ENCODE peak calls at places on chromosomes 5 and 9, in four cellular contexts. One of them, this sample, is unnamed.

GRCh38 chr5:2998106-2998505 is 246.6 kb upstream of the IRX2 start:
- DNase-seq in sigmoid colon: no peak
- DNase-seq in HepG2: no peak
- DNase-seq in HCT116: no peak
- DNase-seq in this sample: no peak

GRCh38 chr5:86968311-86968753 is 299.4 kb upstream of the RASA1 start:
- DNase-seq in HepG2: peak; percentile 20
- DNase-seq in HCT116: peak; percentile 54
- DNase-seq in sigmoid colon: no peak
- DNase-seq in this sample: no peak

GRCh38 chr5:143033535-143034260 is 263.5 kb downstream of the ARHGAP26 start:
- DNase-seq in HCT116: peak; percentile 80
- DNase-seq in HepG2: no peak
- DNase-seq in sigmoid colon: no peak
- DNase-seq in this sample: no peak

GRCh38 chr9:131543141-131543540 is 2.2 kb upstream of the PRRT1B start:
- DNase-seq in HCT116: no peak
- DNase-seq in sigmoid colon: no peak
- DNase-seq in HepG2: no peak
- DNase-seq in this sample: no peak

GRCh38 chr5:102296229-102296817 is at the start of gene SLCO4C1:
- DNase-seq in HCT116: no peak
- DNase-seq in sigmoid colon: peak; percentile 72
- DNase-seq in HepG2: peak; percentile 70
- DNase-seq in this sample: peak; percentile 89

GRCh38 chr5:69527128-69527745 is 32.8 kb upstream of the GTF2H2C start:
- DNase-seq in HepG2: no peak
- DNase-seq in HCT116: no peak
- DNase-seq in sigmoid colon: no peak
- DNase-seq in this sample: no peak

GRCh38 chr9:2427016-2427891 is 194.3 kb upstream of the VLDLR start:
- DNase-seq in sigmoid colon: no peak
- DNase-seq in HCT116: no peak
- DNase-seq in HepG2: no peak
- DNase-seq in this sample: no peak

GRCh38 chr9:9791621-9792020 is 821.2 kb downstream of the PTPRD start:
- DNase-seq in HCT116: no peak
- DNase-seq in HepG2: no peak
- DNase-seq in sigmoid colon: no peak
- DNase-seq in this sample: no peak

GRCh38 chr9:128055222-128056040 is 11.7 kb downstream of the NAIF1 start:
- DNase-seq in HepG2: no peak
- DNase-seq in sigmoid colon: peak; percentile 89
- DNase-seq in HCT116: no peak
- DNase-seq in this sample: peak; percentile 51

GRCh38 chr9:37522971-37523370 is 37.2 kb downstream of the POLR1E start:
- DNase-seq in sigmoid colon: no peak
- DNase-seq in HCT116: no peak
- DNase-seq in HepG2: no peak
- DNase-seq in this sample: no peak

GRCh38 chr5:55062039-55062779 is 38.2 kb downstream of the GZMK start:
- DNase-seq in HCT116: no peak
- DNase-seq in sigmoid colon: no peak
- DNase-seq in HepG2: no peak
- DNase-seq in this sample: peak; percentile 30

GRCh38 chr9:96644137-96644536 is 11.0 kb downstream of the PRXL2C start:
- DNase-seq in HepG2: peak; percentile 92
- DNase-seq in HCT116: no peak
- DNase-seq in sigmoid colon: no peak
- DNase-seq in this sample: no peak

GRCh38 chr9:129104051-129104450 is 6.5 kb downstream of the CRAT start:
- DNase-seq in HepG2: no peak
- DNase-seq in sigmoid colon: no peak
- DNase-seq in HCT116: no peak
- DNase-seq in this sample: no peak

GRCh38 chr5:23033864-23034263 is 180.7 kb upstream of the CDH12 start:
- DNase-seq in HCT116: no peak
- DNase-seq in sigmoid colon: no peak
- DNase-seq in HepG2: no peak
- DNase-seq in this sample: no peak

GRCh38 chr9:134724231-134724911 is 82.8 kb downstream of the COL5A1 start:
- DNase-seq in HCT116: no peak
- DNase-seq in HepG2: no peak
- DNase-seq in sigmoid colon: peak; percentile 77
- DNase-seq in this sample: no peak

GRCh38 chr5:174259691-174260420 is 214.3 kb downstream of the NSG2 start:
- DNase-seq in HCT116: no peak
- DNase-seq in sigmoid colon: no peak
- DNase-seq in HepG2: no peak
- DNase-seq in this sample: no peak

GRCh38 chr9:20508242-20508641 is 114.1 kb downstream of the MLLT3 start:
- DNase-seq in HCT116: no peak
- DNase-seq in HepG2: no peak
- DNase-seq in sigmoid colon: no peak
- DNase-seq in this sample: no peak

GRCh38 chr9:133234577-133235322 is 25.7 kb upstream of the OBP2B start:
- DNase-seq in HepG2: no peak
- DNase-seq in HCT116: no peak
- DNase-seq in sigmoid colon: peak; percentile 58
- DNase-seq in this sample: no peak

GRCh38 chr5:141001854-141002666 is 35.8 kb downstream of the PCDHAC2 start:
- DNase-seq in sigmoid colon: no peak
- DNase-seq in HepG2: no peak
- DNase-seq in HCT116: peak; percentile 31
- DNase-seq in this sample: peak; percentile 8

GRCh38 chr5:143054480-143054941 is 284.3 kb downstream of the ARHGAP26 start:
- DNase-seq in HepG2: no peak
- DNase-seq in sigmoid colon: no peak
- DNase-seq in HCT116: no peak
- DNase-seq in this sample: peak; percentile 29

GRCh38 chr5:151223447-151224264 is at the start of gene CCDC69:
- DNase-seq in HepG2: peak; percentile 52
- DNase-seq in HCT116: peak; percentile 53
- DNase-seq in sigmoid colon: peak; percentile 91
- DNase-seq in this sample: peak; percentile 81

GRCh38 chr9:61665330-61665751 is 475.5 kb downstream of the SPATA31A7 start:
- DNase-seq in HCT116: no peak
- DNase-seq in sigmoid colon: peak; percentile 39
- DNase-seq in HepG2: no peak
- DNase-seq in this sample: peak; percentile 3

GRCh38 chr5:179258922-179259730 is 86.1 kb downstream of the ADAMTS2 start:
- DNase-seq in HepG2: no peak
- DNase-seq in sigmoid colon: peak; percentile 76
- DNase-seq in HCT116: no peak
- DNase-seq in this sample: peak; percentile 3

GRCh38 chr5:34684281-34684979 is 28.3 kb downstream of the RAI14 start:
- DNase-seq in HepG2: peak; percentile 32
- DNase-seq in HCT116: peak; percentile 24
- DNase-seq in sigmoid colon: no peak
- DNase-seq in this sample: no peak

GRCh38 chr9:19409406-19410194 is 791 bp downstream of the ACER2 start:
- DNase-seq in sigmoid colon: peak; percentile 67
- DNase-seq in HepG2: peak; percentile 43
- DNase-seq in HCT116: peak; percentile 8
- DNase-seq in this sample: peak; percentile 27

GRCh38 chr5:137611926-137612435 is 112.9 kb upstream of the SPOCK1 start:
- DNase-seq in HepG2: no peak
- DNase-seq in HCT116: no peak
- DNase-seq in sigmoid colon: no peak
- DNase-seq in this sample: no peak

GRCh38 chr5:52007230-52007858 is 624.1 kb downstream of the ISL1 start:
- DNase-seq in HepG2: peak; percentile 33
- DNase-seq in HCT116: peak; percentile 16
- DNase-seq in sigmoid colon: no peak
- DNase-seq in this sample: no peak

GRCh38 chr5:113776168-113776567 is 262.7 kb downstream of the YTHDC2 start:
- DNase-seq in sigmoid colon: no peak
- DNase-seq in HCT116: no peak
- DNase-seq in HepG2: no peak
- DNase-seq in this sample: no peak

GRCh38 chr9:4058931-4059330 is 240.9 kb downstream of the GLIS3 start:
- DNase-seq in HepG2: no peak
- DNase-seq in HCT116: no peak
- DNase-seq in sigmoid colon: no peak
- DNase-seq in this sample: no peak

GRCh38 chr5:72241346-72242003 is 78.6 kb downstream of the MRPS27 start:
- DNase-seq in HCT116: no peak
- DNase-seq in HepG2: peak; percentile 91
- DNase-seq in sigmoid colon: no peak
- DNase-seq in this sample: no peak

GRCh38 chr5:6475626-6476312 is 27.1 kb downstream of the UBE2QL1 start:
- DNase-seq in HCT116: no peak
- DNase-seq in HepG2: no peak
- DNase-seq in sigmoid colon: no peak
- DNase-seq in this sample: no peak

GRCh38 chr9:98922721-98923435 is 20.8 kb upstream of the COL15A1 start:
- DNase-seq in HCT116: no peak
- DNase-seq in sigmoid colon: no peak
- DNase-seq in HepG2: no peak
- DNase-seq in this sample: no peak

GRCh38 chr9:18699749-18700148 is 225.8 kb downstream of the ADAMTSL1 start:
- DNase-seq in HCT116: no peak
- DNase-seq in HepG2: no peak
- DNase-seq in sigmoid colon: no peak
- DNase-seq in this sample: no peak

GRCh38 chr5:149317281-149318048 is 27.8 kb upstream of the GRPEL2 start:
- DNase-seq in sigmoid colon: no peak
- DNase-seq in HepG2: peak; percentile 52
- DNase-seq in HCT116: peak; percentile 23
- DNase-seq in this sample: peak; percentile 27

GRCh38 chr5:142886211-142886610 is 116.0 kb downstream of the ARHGAP26 start:
- DNase-seq in sigmoid colon: no peak
- DNase-seq in HepG2: no peak
- DNase-seq in HCT116: no peak
- DNase-seq in this sample: no peak

GRCh38 chr5:178363501-178364325 is 131.1 kb upstream of the PHYKPL start:
- DNase-seq in sigmoid colon: no peak
- DNase-seq in HCT116: no peak
- DNase-seq in HepG2: no peak
- DNase-seq in this sample: no peak

GRCh38 chr9:35140097-35140496 is 21.7 kb upstream of the UNC13B start:
- DNase-seq in HepG2: no peak
- DNase-seq in HCT116: no peak
- DNase-seq in sigmoid colon: no peak
- DNase-seq in this sample: no peak

GRCh38 chr9:35136866-35137265 is 21.2 kb upstream of the ATOSB start:
- DNase-seq in HCT116: no peak
- DNase-seq in HepG2: no peak
- DNase-seq in sigmoid colon: no peak
- DNase-seq in this sample: no peak

GRCh38 chr9:35142037-35142436 is 19.8 kb upstream of the UNC13B start:
- DNase-seq in sigmoid colon: no peak
- DNase-seq in HepG2: no peak
- DNase-seq in HCT116: no peak
- DNase-seq in this sample: no peak
- H3K9me3 ChIP-seq in sigmoid colon: peaks cover 19% of the 10 kb centered on the region
- H3K9me3 ChIP-seq in HepG2: peaks cover 41% of the 10 kb centered on the region
- H3K9me3 ChIP-seq in HCT116: peaks cover 20% of the 10 kb centered on the region
- H3K9me3 ChIP-seq in this sample: peaks cover 17% of the 10 kb centered on the region

DNA sequence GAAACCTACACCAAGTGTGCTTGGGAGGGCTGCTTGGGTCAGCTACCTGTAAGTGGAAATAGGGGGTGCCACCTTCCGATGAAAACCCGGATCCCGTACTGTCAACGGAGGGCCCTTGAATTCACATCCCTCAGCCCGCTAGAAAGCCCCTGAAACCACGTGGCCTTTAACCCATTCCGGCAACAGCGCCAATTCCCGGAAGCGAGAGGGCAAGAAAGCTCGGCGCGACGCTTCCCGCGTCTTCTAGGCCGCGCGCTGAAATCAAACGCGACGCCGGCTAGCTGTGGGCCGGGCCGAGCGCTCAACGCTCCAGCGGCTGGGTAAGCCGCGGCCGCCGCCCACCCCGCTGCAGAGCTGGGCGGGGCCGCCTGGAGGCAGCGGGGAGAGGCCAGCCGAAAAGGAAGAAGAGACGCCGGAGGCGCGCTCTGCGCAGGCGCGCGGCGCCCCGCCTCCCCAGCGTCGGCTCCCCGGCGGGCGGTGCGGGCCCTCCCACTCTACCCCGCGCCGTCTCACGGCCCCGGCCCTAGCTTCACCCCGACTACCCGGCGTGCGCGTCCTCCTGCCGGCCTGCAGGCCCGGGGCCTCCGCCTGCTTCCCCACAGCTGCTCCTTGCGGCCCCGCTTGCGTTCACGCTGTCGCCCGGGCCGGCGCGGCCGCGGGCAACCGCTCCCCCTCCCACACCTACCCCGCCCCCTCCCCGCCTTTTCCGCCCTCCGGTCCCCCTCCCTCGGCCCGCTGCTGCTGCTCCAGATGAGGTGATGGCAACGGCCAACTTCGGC is at the start of gene KIF2A:
- DNase-seq in HepG2: peak; percentile 76
- DNase-seq in HCT116: peak; percentile 85
- DNase-seq in sigmoid colon: peak; percentile 94
- DNase-seq in this sample: peak; percentile 93
- TF ChIP-seq POLR2AphosphoS5 in HepG2: peak; percentile 37
- TF ChIP-seq POLR2AphosphoS5 in HCT116: peak; percentile 69
- TF ChIP-seq POLR2AphosphoS5 in sigmoid colon: peak; percentile 55
- TF ChIP-seq POLR2AphosphoS5 in this sample: peak; percentile 6

DNA sequence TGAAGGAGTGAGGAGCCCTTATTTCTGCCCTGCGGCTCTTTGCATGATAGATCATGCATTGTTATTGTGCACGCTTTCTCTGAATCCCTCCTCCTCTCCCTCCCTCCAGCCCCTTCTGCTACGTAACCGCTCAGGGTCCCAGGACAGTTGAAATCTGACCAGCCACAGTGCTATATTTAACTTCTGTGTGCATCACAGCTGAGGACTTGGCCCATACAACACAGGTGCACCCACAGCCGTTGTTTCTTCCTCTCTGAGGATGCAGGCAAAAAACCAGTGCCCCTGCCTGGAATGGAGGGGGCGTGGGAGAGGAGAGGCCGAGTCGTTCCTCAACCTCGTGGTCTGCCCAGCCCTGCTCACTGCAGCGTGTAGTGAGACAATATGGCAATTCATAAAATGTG is 335.6 kb upstream of the CLINT1 start:
- DNase-seq in sigmoid colon: no peak
- DNase-seq in HCT116: no peak
- DNase-seq in HepG2: no peak
- DNase-seq in this sample: no peak
- H3K9me3 ChIP-seq in sigmoid colon: no peaks in the 10 kb centered on the region
- H3K9me3 ChIP-seq in HCT116: no peaks in the 10 kb centered on the region
- H3K9me3 ChIP-seq in HepG2: peaks cover 7% of the 10 kb centered on the region
- H3K9me3 ChIP-seq in this sample: no peaks in the 10 kb centered on the region

GRCh38 chr5:37496902-37497445 is 117.9 kb downstream of the WDR70 start:
- DNase-seq in sigmoid colon: no peak
- DNase-seq in HCT116: no peak
- DNase-seq in HepG2: no peak
- DNase-seq in this sample: no peak

GRCh38 chr5:37495210-37495609 is 116.1 kb downstream of the WDR70 start:
- DNase-seq in sigmoid colon: no peak
- DNase-seq in HCT116: no peak
- DNase-seq in HepG2: peak; percentile 2
- DNase-seq in this sample: no peak

GRCh38 chr5:37492778-37493555 is 113.8 kb downstream of the WDR70 start:
- DNase-seq in HCT116: no peak
- DNase-seq in sigmoid colon: no peak
- DNase-seq in HepG2: no peak
- DNase-seq in this sample: no peak

GRCh38 chr5:37494756-37495155 is 115.6 kb downstream of the WDR70 start:
- DNase-seq in HCT116: no peak
- DNase-seq in sigmoid colon: peak; percentile 66
- DNase-seq in HepG2: no peak
- DNase-seq in this sample: peak; percentile 10

GRCh38 chr5:37495668-37496067 is 116.5 kb downstream of the WDR70 start:
- DNase-seq in sigmoid colon: no peak
- DNase-seq in HCT116: no peak
- DNase-seq in HepG2: no peak
- DNase-seq in this sample: no peak
- TF ChIP-seq POLR2AphosphoS5 in sigmoid colon: peak; percentile 58
- TF ChIP-seq POLR2AphosphoS5 in HCT116: no peak
- TF ChIP-seq POLR2AphosphoS5 in HepG2: no peak
- TF ChIP-seq POLR2AphosphoS5 in this sample: no peak